ENCODE peak calls at places on chromosomes 16 and 17, in six cellular contexts. One of them, this sample, is unnamed.

GRCh38 chr17:16973760-16974540 is 2.0 kb upstream of the TNFRSF13B start:
- DNase-seq in CD8-positive, alpha-beta T cell: no peak
- DNase-seq in neural progenitor cell: no peak
- DNase-seq in activated CD4-positive, alpha-beta T cell treated with anti-CD3 and anti-CD28 coated beads, Interleukin-2, amount 50 U/mL, for 1 hour: no peak
- DNase-seq in fibroblast of pulmonary artery: no peak
- DNase-seq in C1 segment of cervical spinal cord: no peak
- DNase-seq in this sample: no peak

GRCh38 chr17:9907883-9908648 is 3.0 kb upstream of the RCVRN start:
- DNase-seq in CD8-positive, alpha-beta T cell: no peak
- DNase-seq in neural progenitor cell: no peak
- DNase-seq in activated CD4-positive, alpha-beta T cell treated with anti-CD3 and anti-CD28 coated beads, Interleukin-2, amount 50 U/mL, for 1 hour: no peak
- DNase-seq in fibroblast of pulmonary artery: no peak
- DNase-seq in C1 segment of cervical spinal cord: no peak
- DNase-seq in this sample: peak; percentile 29

GRCh38 chr17:81381632-81382577 is 13.4 kb upstream of the BAHCC1 start:
- DNase-seq in CD8-positive, alpha-beta T cell: no peak
- DNase-seq in neural progenitor cell: no peak
- DNase-seq in activated CD4-positive, alpha-beta T cell treated with anti-CD3 and anti-CD28 coated beads, Interleukin-2, amount 50 U/mL, for 1 hour: no peak
- DNase-seq in fibroblast of pulmonary artery: no peak
- DNase-seq in C1 segment of cervical spinal cord: no peak
- DNase-seq in this sample: no peak

GRCh38 chr16:54921229-54921824 is 9.3 kb upstream of the IRX5 start:
- DNase-seq in CD8-positive, alpha-beta T cell: no peak
- DNase-seq in neural progenitor cell: no peak
- DNase-seq in activated CD4-positive, alpha-beta T cell treated with anti-CD3 and anti-CD28 coated beads, Interleukin-2, amount 50 U/mL, for 1 hour: no peak
- DNase-seq in fibroblast of pulmonary artery: no peak
- DNase-seq in C1 segment of cervical spinal cord: no peak
- DNase-seq in this sample: no peak

GRCh38 chr17:31629696-31630470 is 229.2 kb downstream of the COPRS start:
- DNase-seq in CD8-positive, alpha-beta T cell: no peak
- DNase-seq in neural progenitor cell: no peak
- DNase-seq in activated CD4-positive, alpha-beta T cell treated with anti-CD3 and anti-CD28 coated beads, Interleukin-2, amount 50 U/mL, for 1 hour: no peak
- DNase-seq in fibroblast of pulmonary artery: peak; percentile 22
- DNase-seq in C1 segment of cervical spinal cord: no peak
- DNase-seq in this sample: no peak

GRCh38 chr16:30417447-30418349 is 10.3 kb downstream of the ZNF771 start:
- DNase-seq in CD8-positive, alpha-beta T cell: peak; percentile 78
- DNase-seq in neural progenitor cell: peak; percentile 99
- DNase-seq in activated CD4-positive, alpha-beta T cell treated with anti-CD3 and anti-CD28 coated beads, Interleukin-2, amount 50 U/mL, for 1 hour: peak; percentile 85
- DNase-seq in fibroblast of pulmonary artery: peak; percentile 94
- DNase-seq in C1 segment of cervical spinal cord: no peak
- DNase-seq in this sample: peak; percentile 73

GRCh38 chr16:69476920-69477418 is 52.5 kb downstream of the CYB5B start:
- DNase-seq in CD8-positive, alpha-beta T cell: no peak
- DNase-seq in neural progenitor cell: no peak
- DNase-seq in activated CD4-positive, alpha-beta T cell treated with anti-CD3 and anti-CD28 coated beads, Interleukin-2, amount 50 U/mL, for 1 hour: no peak
- DNase-seq in fibroblast of pulmonary artery: peak; percentile 63
- DNase-seq in C1 segment of cervical spinal cord: no peak
- DNase-seq in this sample: no peak

GRCh38 chr16:16052916-16053315 is 103.5 kb downstream of the ABCC1 start:
- DNase-seq in CD8-positive, alpha-beta T cell: no peak
- DNase-seq in neural progenitor cell: no peak
- DNase-seq in activated CD4-positive, alpha-beta T cell treated with anti-CD3 and anti-CD28 coated beads, Interleukin-2, amount 50 U/mL, for 1 hour: no peak
- DNase-seq in fibroblast of pulmonary artery: no peak
- DNase-seq in C1 segment of cervical spinal cord: no peak
- DNase-seq in this sample: no peak

GRCh38 chr17:29215174-29215573 is 31.5 kb upstream of the CRYBA1 start:
- DNase-seq in CD8-positive, alpha-beta T cell: no peak
- DNase-seq in neural progenitor cell: no peak
- DNase-seq in activated CD4-positive, alpha-beta T cell treated with anti-CD3 and anti-CD28 coated beads, Interleukin-2, amount 50 U/mL, for 1 hour: no peak
- DNase-seq in fibroblast of pulmonary artery: no peak
- DNase-seq in C1 segment of cervical spinal cord: no peak
- DNase-seq in this sample: no peak

GRCh38 chr16:70717817-70718216 is 32.0 kb upstream of the MTSS2 start:
- DNase-seq in CD8-positive, alpha-beta T cell: no peak
- DNase-seq in neural progenitor cell: no peak
- DNase-seq in activated CD4-positive, alpha-beta T cell treated with anti-CD3 and anti-CD28 coated beads, Interleukin-2, amount 50 U/mL, for 1 hour: no peak
- DNase-seq in fibroblast of pulmonary artery: no peak
- DNase-seq in C1 segment of cervical spinal cord: no peak
- DNase-seq in this sample: no peak

This sample was measured in CD14-positive monocyte.